ENCODE peak calls at places on chromosomes 12 and 14, in ten cellular contexts. S is lung microvascular endothelial cell, D is MCF 10A, I is SK-N-DZ, B is GM10248, Z is HT1080, Y is AG04449, A is heart left ventricle, U is choroid plexus epithelial cell, L is ovary. W is an unnamed sample.

GRCh38 chr14:50871914-50872732 is at the start of gene ABHD12B:
- DNase-seq in B (no peak), L (no peak), D (no peak), Y (no peak), Z (no peak), S (no peak), A (no peak), I (no peak), U (peak; percentile 24), W (peak; percentile 14)

GRCh38 chr14:99883866-99884650 is 90.8 kb downstream of the EML1 start:
- DNase-seq in A (no peak), Z (no peak), L (no peak), B (no peak), S (no peak), D (no peak), U (no peak), I (no peak), Y (no peak), W (no peak)

GRCh38 chr12:50659690-50660424 is 104.0 kb upstream of the ATF1 start:
- DNase-seq in Z (no peak), L (no peak), U (no peak), I (no peak), D (no peak), B (no peak), S (peak; percentile 26), A (no peak), Y (no peak), W (no peak)

GRCh38 chr12:56154246-56154771 is 1.9 kb downstream of the MYL6B start:
- DNase-seq in Z (no peak), I (no peak), L (no peak), B (no peak), Y (no peak), D (no peak), A (no peak), U (peak; percentile 65), S (no peak), W (no peak)

GRCh38 chr14:22781606-22782000 is 15.1 kb downstream of the OXA1L start:
- DNase-seq in B (no peak), U (peak; percentile 44), I (no peak), D (no peak), S (no peak), Z (peak; percentile 69), A (no peak), Y (no peak), L (no peak), W (peak; percentile 15)

GRCh38 chr14:67187210-67187609 is 2.0 kb upstream of the GARIN2 start:
- DNase-seq in Y (peak; percentile 34), L (no peak), I (no peak), D (peak; percentile 90), U (peak; percentile 35), B (no peak), Z (peak; percentile 93), A (no peak), S (peak; percentile 33), W (peak; percentile 90)

GRCh38 chr14:94028450-94028826 is 2.3 kb downstream of the OTUB2 start:
- DNase-seq in Y (no peak), B (peak; percentile 43), I (no peak), D (peak; percentile 70), A (no peak), Z (peak; percentile 95), U (no peak), L (no peak), S (peak; percentile 24), W (peak; percentile 86)

GRCh38 chr12:6355491-6356373 is 13.9 kb upstream of the TNFRSF1A start:
- DNase-seq in U (no peak), Y (no peak), D (no peak), A (no peak), I (no peak), Z (no peak), S (no peak), L (no peak), B (no peak), W (no peak)

GRCh38 chr12:16658699-16659098 is 52.7 kb upstream of the LMO3 start:
- DNase-seq in A (no peak), I (no peak), Z (no peak), U (no peak), S (no peak), D (no peak), Y (no peak), B (no peak), L (no peak), W (no peak)

GRCh38 chr14:23925523-23926075 is 28.0 kb upstream of the DHRS4 start:
- DNase-seq in B (no peak), A (no peak), L (no peak), Z (no peak), S (no peak), Y (no peak), I (no peak), D (no peak), U (no peak), W (no peak)

GRCh38 chr14:23175823-23176222 is 7.6 kb downstream of the SLC7A8 start:
- DNase-seq in A (no peak), S (peak; percentile 40), Y (no peak), U (peak; percentile 59), D (peak; percentile 73), B (no peak), Z (peak; percentile 13), L (no peak), I (no peak), W (no peak)

GRCh38 chr14:75223664-75224154 is 47.3 kb upstream of the TMED10 start:
- DNase-seq in U (peak; percentile 32), Y (no peak), A (peak; percentile 52), S (no peak), B (peak; percentile 49), I (no peak), Z (peak; percentile 63), D (no peak), L (no peak), W (no peak)

W was measured in Daoy.